ENCODE peak calls at places on chromosome 1, in five cellular contexts. One of them, this sample, is unnamed.

GRCh38 chr1:160874935-160875334 is 10.0 kb downstream of the ITLN1 start:
- DNase-seq in GM12878: no peak
- DNase-seq in sigmoid colon: no peak
- DNase-seq in endothelial cell of umbilical vein: no peak
- DNase-seq in GM12892: no peak
- DNase-seq in this sample: no peak

GRCh38 chr1:227357229-227358078 is 39.2 kb upstream of the CDC42BPA start:
- DNase-seq in GM12878: no peak
- DNase-seq in sigmoid colon: peak
- DNase-seq in endothelial cell of umbilical vein: peak
- DNase-seq in GM12892: no peak
- DNase-seq in this sample: peak

GRCh38 chr1:183239220-183239742 is 53.2 kb downstream of the LAMC2 start:
- DNase-seq in GM12878: no peak
- DNase-seq in sigmoid colon: no peak
- DNase-seq in endothelial cell of umbilical vein: no peak
- DNase-seq in GM12892: no peak
- DNase-seq in this sample: no peak

GRCh38 chr1:95572962-95573361 is 339.0 kb downstream of the RWDD3 start:
- DNase-seq in GM12878: no peak
- DNase-seq in sigmoid colon: no peak
- DNase-seq in endothelial cell of umbilical vein: no peak
- DNase-seq in GM12892: no peak
- DNase-seq in this sample: no peak

GRCh38 chr1:46495778-46496177 is 6.1 kb downstream of the DMBX1 start:
- DNase-seq in GM12878: no peak
- DNase-seq in sigmoid colon: no peak
- DNase-seq in endothelial cell of umbilical vein: no peak
- DNase-seq in GM12892: no peak
- DNase-seq in this sample: no peak

GRCh38 chr1:111442457-111442856 is 6.6 kb downstream of the WDR77 start:
- DNase-seq in GM12878: no peak
- DNase-seq in sigmoid colon: no peak
- DNase-seq in endothelial cell of umbilical vein: no peak
- DNase-seq in GM12892: no peak
- DNase-seq in this sample: no peak

GRCh38 chr1:109792056-109792831 is 28.5 kb upstream of the EPS8L3 start:
- DNase-seq in GM12878: no peak
- DNase-seq in sigmoid colon: peak
- DNase-seq in endothelial cell of umbilical vein: peak
- DNase-seq in GM12892: no peak
- DNase-seq in this sample: peak

GRCh38 chr1:62882161-62882560 is 98.2 kb downstream of the ATG4C start:
- DNase-seq in GM12878: no peak
- DNase-seq in sigmoid colon: no peak
- DNase-seq in endothelial cell of umbilical vein: no peak
- DNase-seq in GM12892: no peak
- DNase-seq in this sample: no peak

GRCh38 chr1:236063919-236064673 is 794 bp downstream of the NID1 start:
- DNase-seq in GM12878: no peak
- DNase-seq in sigmoid colon: peak
- DNase-seq in endothelial cell of umbilical vein: peak
- DNase-seq in GM12892: no peak
- DNase-seq in this sample: peak

GRCh38 chr1:24594328-24594598 is 38.4 kb downstream of the NCMAP start:
- DNase-seq in GM12878: no peak
- DNase-seq in sigmoid colon: no peak
- DNase-seq in endothelial cell of umbilical vein: no peak
- DNase-seq in GM12892: no peak
- DNase-seq in this sample: no peak

GRCh38 chr1:25874635-25875153 is 814 bp downstream of the PAQR7 start:
- DNase-seq in GM12878: no peak
- DNase-seq in sigmoid colon: no peak
- DNase-seq in endothelial cell of umbilical vein: no peak
- DNase-seq in GM12892: no peak
- DNase-seq in this sample: no peak

GRCh38 chr1:25875856-25876692 is 566 bp upstream of the PAQR7 start:
- DNase-seq in GM12878: no peak
- DNase-seq in sigmoid colon: no peak
- DNase-seq in endothelial cell of umbilical vein: no peak
- DNase-seq in GM12892: no peak
- DNase-seq in this sample: no peak

GRCh38 chr1:25876693-25877077 is 1.2 kb upstream of the PAQR7 start:
- DNase-seq in GM12878: no peak
- DNase-seq in sigmoid colon: no peak
- DNase-seq in endothelial cell of umbilical vein: no peak
- DNase-seq in GM12892: no peak
- DNase-seq in this sample: no peak

GRCh38 chr1:25874209-25874608 is 1.3 kb downstream of the PAQR7 start:
- DNase-seq in GM12878: no peak
- DNase-seq in sigmoid colon: peak
- DNase-seq in endothelial cell of umbilical vein: no peak
- DNase-seq in GM12892: no peak
- DNase-seq in this sample: no peak

GRCh38 chr1:25875154-25875855 is at the start of gene PAQR7:
- DNase-seq in GM12878: no peak
- DNase-seq in sigmoid colon: peak
- DNase-seq in endothelial cell of umbilical vein: peak
- DNase-seq in GM12892: peak
- DNase-seq in this sample: peak
- TF ChIP-seq POLR2A in GM12878: peak
- TF ChIP-seq POLR2A in sigmoid colon: peak
- TF ChIP-seq POLR2A in endothelial cell of umbilical vein: no peak
- TF ChIP-seq POLR2A in GM12892: peak
- TF ChIP-seq POLR2A in this sample: peak

GRCh38 chr1:11719313-11720032 is 16.5 kb upstream of the AGTRAP start:
- DNase-seq in GM12878: no peak
- DNase-seq in sigmoid colon: peak
- DNase-seq in endothelial cell of umbilical vein: peak
- DNase-seq in GM12892: peak
- DNase-seq in this sample: peak
- TF ChIP-seq POLR2AphosphoS5 in GM12878: no peak
- TF ChIP-seq POLR2AphosphoS5 in sigmoid colon: no peak
- TF ChIP-seq POLR2AphosphoS5 in endothelial cell of umbilical vein: no peak
- TF ChIP-seq POLR2AphosphoS5 in GM12892: no peak
- TF ChIP-seq POLR2AphosphoS5 in this sample: no peak

GRCh38 chr1:93616996-93617669 is 64.5 kb downstream of the BCAR3 start:
- DNase-seq in GM12878: no peak
- DNase-seq in sigmoid colon: peak
- DNase-seq in endothelial cell of umbilical vein: peak
- DNase-seq in GM12892: no peak
- DNase-seq in this sample: no peak
- TF ChIP-seq POLR2A in GM12878: no peak
- TF ChIP-seq POLR2A in sigmoid colon: no peak
- TF ChIP-seq POLR2A in endothelial cell of umbilical vein: no peak
- TF ChIP-seq POLR2A in GM12892: no peak
- TF ChIP-seq POLR2A in this sample: no peak

DNA sequence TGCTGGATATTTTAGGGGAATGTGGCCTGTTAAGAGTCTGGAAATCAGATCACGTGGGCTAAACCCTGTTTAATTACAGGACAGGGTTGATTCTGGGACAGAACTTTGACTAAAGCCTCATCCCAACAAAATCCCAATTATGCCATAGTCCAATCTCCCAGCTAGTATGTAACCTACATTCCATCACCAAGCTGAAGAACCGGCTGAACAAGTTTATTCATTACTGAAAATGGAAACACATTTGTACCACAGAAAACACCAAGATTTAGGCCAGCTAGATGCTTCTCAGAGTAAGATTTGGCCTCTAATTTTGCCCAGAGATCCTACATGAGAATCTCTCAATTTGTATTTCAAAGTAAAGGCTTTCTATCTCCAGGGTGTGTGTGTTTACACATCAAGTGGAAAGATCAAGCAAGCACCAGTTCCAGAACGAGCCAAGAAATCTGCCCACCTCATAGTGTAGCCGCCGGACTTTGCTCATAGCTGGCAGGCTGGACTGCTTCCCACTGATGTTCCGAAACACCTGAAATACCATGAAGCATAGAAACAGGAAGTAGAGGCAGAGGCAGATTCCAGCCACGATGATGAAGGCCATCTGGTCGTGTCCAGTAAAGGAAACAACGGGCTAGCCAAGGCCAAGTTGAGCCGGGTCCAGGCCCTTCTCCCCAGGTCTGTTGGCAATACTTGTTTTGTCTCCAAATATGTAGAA is 86.8 kb downstream of the WLS start:
- DNase-seq in GM12878: no peak
- DNase-seq in sigmoid colon: no peak
- DNase-seq in endothelial cell of umbilical vein: no peak
- DNase-seq in GM12892: no peak
- DNase-seq in this sample: no peak
- TF ChIP-seq POLR2AphosphoS5 in GM12878: no peak
- TF ChIP-seq POLR2AphosphoS5 in sigmoid colon: no peak
- TF ChIP-seq POLR2AphosphoS5 in endothelial cell of umbilical vein: no peak
- TF ChIP-seq POLR2AphosphoS5 in GM12892: no peak
- TF ChIP-seq POLR2AphosphoS5 in this sample: no peak

DNA sequence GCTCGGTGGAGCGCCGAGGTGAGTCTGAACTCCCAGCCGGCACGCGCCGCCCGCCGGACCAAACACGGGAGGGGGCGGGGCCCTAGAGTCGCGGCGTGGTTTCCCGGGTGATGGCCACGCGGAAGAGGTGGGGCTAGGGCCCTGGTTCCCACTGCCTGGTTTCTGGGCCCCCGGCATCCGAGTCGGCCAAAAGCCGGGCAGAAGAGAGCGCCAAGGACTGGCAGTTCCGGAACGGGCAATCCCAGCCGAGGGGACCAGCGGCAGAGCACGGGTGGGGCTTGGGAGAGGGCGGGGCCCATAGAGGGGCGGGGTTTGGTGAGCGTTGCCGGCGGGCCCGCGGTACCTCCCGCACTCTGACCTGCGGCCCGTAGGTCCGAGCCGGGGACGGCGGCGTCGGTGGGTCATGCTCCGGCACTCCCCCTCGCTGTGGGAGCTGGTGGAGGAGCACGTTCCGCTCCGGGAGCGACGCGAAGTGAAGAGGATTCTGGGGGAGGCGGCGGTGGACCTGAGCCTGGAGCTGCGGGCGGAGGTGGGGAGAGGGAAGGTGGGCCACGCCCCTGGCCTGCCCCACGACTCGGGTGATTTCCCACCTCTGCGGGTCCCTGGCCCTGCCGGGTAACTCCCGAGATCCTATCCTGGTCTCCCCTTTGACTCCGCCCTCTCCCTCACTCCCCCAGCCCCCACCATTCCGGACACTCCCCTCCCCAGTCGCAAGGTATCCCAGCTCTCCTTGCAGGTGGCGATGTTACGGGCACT is at the start of gene CCDC24:
- DNase-seq in GM12878: no peak
- DNase-seq in sigmoid colon: peak
- DNase-seq in endothelial cell of umbilical vein: peak
- DNase-seq in GM12892: peak
- DNase-seq in this sample: peak
- TF ChIP-seq POLR2A in GM12878: peak
- TF ChIP-seq POLR2A in sigmoid colon: no peak
- TF ChIP-seq POLR2A in endothelial cell of umbilical vein: peak
- TF ChIP-seq POLR2A in GM12892: peak
- TF ChIP-seq POLR2A in this sample: no peak

GRCh38 chr1:1556505-1556904 is 16.1 kb upstream of the TMEM240 start:
- DNase-seq in GM12878: no peak
- DNase-seq in sigmoid colon: no peak
- DNase-seq in endothelial cell of umbilical vein: no peak
- DNase-seq in GM12892: no peak
- DNase-seq in this sample: no peak
- TF ChIP-seq POLR2AphosphoS5 in GM12878: no peak
- TF ChIP-seq POLR2AphosphoS5 in sigmoid colon: no peak
- TF ChIP-seq POLR2AphosphoS5 in endothelial cell of umbilical vein: no peak
- TF ChIP-seq POLR2AphosphoS5 in GM12892: no peak
- TF ChIP-seq POLR2AphosphoS5 in this sample: no peak

This sample was measured in suprapubic skin.